ENCODE peak calls at places on chromosomes 12 and 14, in nine cellular contexts. R is AG04450; J is astrocyte; D is naive thymus-derived CD4-positive, alpha-beta T cell; L is psoas muscle; U is left lung; O is OCI-LY7; H is fibroblast of lung; Q is epithelial cell of esophagus. A is an unnamed sample.

GRCh38 chr12:20105938-20106337 is 262.4 kb upstream of the PDE3A start:
- DNase-seq in R (peak; percentile 6), J (peak; percentile 29), D (no peak), L (no peak), U (no peak), O (no peak), H (peak; percentile 30), Q (no peak), A (no peak)

GRCh38 chr12:12720637-12721250 is 3.6 kb downstream of the CDKN1B start:
- DNase-seq in R (no peak), J (no peak), D (no peak), L (no peak), U (no peak), O (no peak), H (no peak), Q (no peak), A (no peak)

GRCh38 chr12:59578239-59578638 is 17.6 kb upstream of the SLC16A7 start:
- DNase-seq in R (no peak), J (no peak), D (peak; percentile 62), L (no peak), U (no peak), O (no peak), H (no peak), Q (no peak), A (no peak)

GRCh38 chr14:101122114-101122854 is 218.8 kb upstream of the RTL1 start:
- DNase-seq in R (no peak), J (no peak), D (no peak), L (peak; percentile 49), U (no peak), O (no peak), H (no peak), Q (no peak), A (peak; percentile 42)

GRCh38 chr14:30874999-30875787 is 834 bp downstream of the COCH start:
- DNase-seq in R (no peak), J (no peak), D (no peak), L (peak; percentile 52), U (no peak), O (peak; percentile 24), H (no peak), Q (no peak), A (no peak)

GRCh38 chr12:32881107-32881506 is 15.5 kb downstream of the PKP2 start:
- DNase-seq in R (no peak), J (no peak), D (no peak), L (no peak), U (no peak), O (no peak), H (no peak), Q (no peak), A (no peak)

GRCh38 chr12:65278576-65279386 is at the start of gene MSRB3:
- DNase-seq in R (peak; percentile 37), J (peak; percentile 67), D (peak; percentile 2), L (peak; percentile 89), U (peak; percentile 77), O (no peak), H (peak; percentile 78), Q (peak; percentile 60), A (peak; percentile 92)

GRCh38 chr12:49924847-49925246 is 21.1 kb upstream of the FAIM2 start:
- DNase-seq in R (no peak), J (no peak), D (no peak), L (peak; percentile 40), U (no peak), O (no peak), H (no peak), Q (no peak), A (no peak)

GRCh38 chr12:114769634-114770033 is 85.7 kb upstream of the TBX3 start:
- DNase-seq in R (no peak), J (no peak), D (no peak), L (no peak), U (no peak), O (no peak), H (peak; percentile 18), Q (no peak), A (no peak)

GRCh38 chr14:99595034-99595433 is 9.0 kb downstream of the CCDC85C start:
- DNase-seq in R (no peak), J (no peak), D (no peak), L (no peak), U (no peak), O (no peak), H (no peak), Q (no peak), A (no peak)

GRCh38 chr14:99592933-99593753 is 10.9 kb downstream of the CCDC85C start:
- DNase-seq in R (no peak), J (no peak), D (no peak), L (no peak), U (no peak), O (no peak), H (no peak), Q (no peak), A (peak; percentile 65)

GRCh38 chr14:99592394-99592793 is 11.6 kb downstream of the CCDC85C start:
- DNase-seq in R (no peak), J (no peak), D (no peak), L (no peak), U (no peak), O (no peak), H (no peak), Q (no peak), A (no peak)

GRCh38 chr14:99595524-99595923 is 8.5 kb downstream of the CCDC85C start:
- DNase-seq in R (no peak), J (no peak), D (no peak), L (no peak), U (no peak), O (no peak), H (no peak), Q (no peak), A (no peak)

DNA sequence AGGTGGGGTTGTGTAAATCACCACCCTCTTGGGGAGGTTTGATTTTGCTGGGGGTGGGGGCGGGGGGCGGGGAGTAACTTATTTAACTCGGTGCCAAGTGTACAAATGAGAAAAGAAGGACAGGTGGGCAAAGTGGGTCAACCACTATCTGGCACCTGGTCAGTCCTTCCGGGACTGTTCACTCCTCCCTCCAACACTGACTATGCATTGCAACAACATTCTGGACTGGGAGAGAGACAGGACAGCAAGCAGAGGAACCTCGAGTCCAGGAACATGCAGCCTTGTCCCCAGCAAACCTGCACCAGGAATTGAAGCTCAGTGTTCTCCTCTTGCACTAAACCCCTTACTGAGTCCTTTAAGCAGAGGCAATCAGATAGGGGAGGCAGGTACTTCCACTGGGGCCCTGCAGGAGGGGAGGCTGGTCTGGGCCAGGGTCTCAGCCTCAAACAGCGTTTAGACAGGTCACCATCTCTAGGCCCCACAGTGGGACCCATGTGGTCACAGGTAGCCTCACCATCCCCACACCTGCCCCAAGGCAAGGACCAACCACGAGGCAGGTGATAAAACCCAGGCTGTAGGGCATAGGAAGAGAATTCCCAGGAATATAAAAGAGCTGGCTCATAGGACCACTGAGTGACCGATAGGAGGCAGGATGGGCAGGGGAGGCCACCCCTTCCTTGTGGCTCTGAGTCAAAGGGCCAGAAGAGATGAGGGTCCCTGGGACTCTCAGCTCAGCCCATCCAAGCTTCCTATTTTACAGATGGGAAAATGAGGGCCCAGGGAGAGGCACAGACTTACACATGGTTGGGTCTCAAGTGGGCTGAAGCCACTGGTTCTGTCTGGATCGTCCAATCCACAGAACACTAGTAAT is 9.8 kb downstream of the CCDC85C start:
- DNase-seq in R (no peak), J (no peak), D (no peak), L (no peak), U (no peak), O (no peak), H (no peak), Q (no peak), A (no peak)
- H3K4me3 ChIP-seq in R (no peak overlapping the region), J (no peak overlapping the region), D (peak overlapping the region; percentile 46), L (no peak overlapping the region), U (no peak overlapping the region), O (no peak overlapping the region), H (no peak overlapping the region), Q (no peak overlapping the region), A (no peak overlapping the region)

GRCh38 chr12:8605057-8605456 is 7.6 kb downstream of the AICDA start:
- DNase-seq in R (no peak), J (no peak), D (no peak), L (no peak), U (no peak), O (no peak), H (no peak), Q (no peak), A (no peak)

GRCh38 chr12:8612629-8613028 is at the start of gene AICDA:
- DNase-seq in R (no peak), J (no peak), D (no peak), L (no peak), U (no peak), O (peak; percentile 69), H (no peak), Q (no peak), A (no peak)

GRCh38 chr12:8603858-8604257 is 8.8 kb downstream of the AICDA start:
- DNase-seq in R (no peak), J (no peak), D (no peak), L (no peak), U (no peak), O (no peak), H (no peak), Q (peak; percentile 10), A (no peak)

GRCh38 chr12:8609061-8609570 is 3.5 kb downstream of the AICDA start:
- DNase-seq in R (peak; percentile 11), J (peak; percentile 33), D (no peak), L (no peak), U (no peak), O (peak; percentile 67), H (peak; percentile 60), Q (peak; percentile 59), A (no peak)
- H3K4me3 ChIP-seq in R (peak overlapping the region; percentile 5), J (no peak overlapping the region), D (no peak overlapping the region), L (no peak overlapping the region), U (no peak overlapping the region), O (peak overlapping the region; percentile 72), H (no peak overlapping the region), Q (no peak overlapping the region), A (no peak overlapping the region)

GRCh38 chr12:104796475-104796862 is 161.6 kb downstream of the SLC41A2 start:
- DNase-seq in R (no peak), J (no peak), D (no peak), L (no peak), U (no peak), O (no peak), H (no peak), Q (no peak), A (no peak)

GRCh38 chr12:104792570-104792969 is 165.5 kb downstream of the SLC41A2 start:
- DNase-seq in R (peak; percentile 39), J (peak; percentile 94), D (no peak), L (no peak), U (no peak), O (no peak), H (peak; percentile 88), Q (peak; percentile 74), A (peak; percentile 74)

GRCh38 chr12:104790296-104791125 is 167.6 kb downstream of the SLC41A2 start:
- DNase-seq in R (no peak), J (no peak), D (peak; percentile 22), L (peak; percentile 67), U (peak; percentile 49), O (peak; percentile 42), H (peak; percentile 16), Q (no peak), A (peak; percentile 67)

GRCh38 chr12:104793968-104794367 is 164.1 kb downstream of the SLC41A2 start:
- DNase-seq in R (no peak), J (no peak), D (no peak), L (no peak), U (no peak), O (no peak), H (no peak), Q (no peak), A (no peak)

GRCh38 chr12:104793280-104793679 is 164.8 kb downstream of the SLC41A2 start:
- DNase-seq in R (no peak), J (peak; percentile 88), D (no peak), L (no peak), U (peak; percentile 46), O (no peak), H (peak; percentile 7), Q (no peak), A (no peak)
- H3K4me3 ChIP-seq in R (no peak overlapping the region), J (no peak overlapping the region), D (no peak overlapping the region), L (no peak overlapping the region), U (no peak overlapping the region), O (no peak overlapping the region), H (no peak overlapping the region), Q (no peak overlapping the region), A (no peak overlapping the region)

GRCh38 chr14:36509056-36509917 is 10.7 kb downstream of the NKX2-1 start:
- DNase-seq in R (no peak), J (no peak), D (no peak), L (no peak), U (no peak), O (no peak), H (no peak), Q (no peak), A (no peak)
- H3K4me3 ChIP-seq in R (no peak overlapping the region), J (no peak overlapping the region), D (no peak overlapping the region), L (no peak overlapping the region), U (peak overlapping the region; percentile 27), O (no peak overlapping the region), H (no peak overlapping the region), Q (peak overlapping the region; percentile 43), A (no peak overlapping the region)

A was measured in sigmoid colon.